ENCODE peak calls at places on chromosomes 2 and 18, in five cellular contexts. X, M, I, B and S are unnamed samples.

GRCh38 chr2:236939751-236940229 is 145.9 kb upstream of the COPS8 start:
- DNase-seq in I (no peak), M (no peak), X (peak), B (no peak), S (no peak)

GRCh38 chr2:24635181-24635580 is 144.1 kb downstream of the NCOA1 start:
- DNase-seq in I (no peak), M (no peak), X (peak), B (no peak), S (no peak)

GRCh38 chr18:57534535-57534934 is 52.0 kb downstream of the FECH start:
- DNase-seq in I (no peak), B (no peak), X (no peak), M (no peak), S (no peak)

GRCh38 chr2:124778076-124778475 is 753.0 kb downstream of the CNTNAP5 start:
- DNase-seq in I (no peak), B (no peak), X (no peak), M (no peak), S (no peak)

GRCh38 chr2:7777668-7778067 is 860.5 kb downstream of the RNF144A start:
- DNase-seq in M (no peak), X (no peak), B (no peak), I (no peak), S (no peak)

GRCh38 chr2:27721335-27721734 is 50.2 kb upstream of the MRPL33 start:
- DNase-seq in X (no peak), M (no peak), B (no peak), I (peak), S (no peak)

GRCh38 chr2:119475225-119475856 is 43.7 kb downstream of the TMEM37 start:
- DNase-seq in X (no peak), M (no peak), B (no peak), I (no peak), S (no peak)

GRCh38 chr2:62593825-62594224 is 87.8 kb upstream of the TMEM17 start:
- DNase-seq in M (no peak), B (no peak), I (no peak), X (no peak), S (no peak)

GRCh38 chr2:215828528-215829184 is 184.7 kb downstream of the MREG start:
- DNase-seq in M (peak), B (no peak), I (peak), X (peak), S (peak)

GRCh38 chr18:13568443-13569392 is 157.6 kb downstream of the FAM210A start:
- DNase-seq in M (no peak), X (no peak), B (no peak), I (no peak), S (no peak)

GRCh38 chr2:167103028-167103756 is 214.9 kb downstream of the XIRP2 start:
- DNase-seq in I (no peak), M (no peak), B (no peak), X (no peak), S (no peak)

GRCh38 chr2:174553811-174554493 is 43.7 kb downstream of the WIPF1 start:
- DNase-seq in M (no peak), B (no peak), I (no peak), X (no peak), S (no peak)

GRCh38 chr2:61969376-61969775 is 63.9 kb downstream of the COMMD1 start:
- DNase-seq in B (no peak), X (no peak), M (no peak), I (no peak), S (no peak)

GRCh38 chr18:50469380-50469781 is 90.5 kb upstream of the MAPK4 start:
- DNase-seq in M (no peak), I (no peak), B (peak), X (no peak), S (no peak)

GRCh38 chr2:19474128-19474527 is 115.7 kb upstream of the OSR1 start:
- DNase-seq in I (no peak), B (no peak), X (peak), M (no peak), S (peak)

GRCh38 chr2:853203-853870 is 97.3 kb upstream of the SNTG2 start:
- DNase-seq in I (no peak), B (no peak), X (no peak), M (no peak), S (no peak)

GRCh38 chr2:235330775-235331438 is 162.9 kb upstream of the AGAP1 start:
- DNase-seq in X (peak), B (no peak), I (peak), M (no peak), S (peak)

GRCh38 chr18:11304900-11305299 is 155.5 kb upstream of the PIEZO2 start:
- DNase-seq in X (no peak), B (no peak), M (no peak), I (no peak), S (no peak)

GRCh38 chr2:102708847-102709559 is 52.8 kb upstream of the TMEM182 start:
- DNase-seq in X (peak), B (no peak), I (peak), M (no peak), S (peak)

GRCh38 chr2:45962522-45962921 is 311.0 kb downstream of the PRKCE start:
- DNase-seq in X (peak), I (no peak), B (peak), M (peak), S (peak)

GRCh38 chr2:102839668-102840388 is 78.0 kb downstream of the TMEM182 start:
- DNase-seq in X (no peak), I (no peak), M (no peak), B (no peak), S (peak)

GRCh38 chr2:18209934-18210639 is 331.6 kb downstream of the KCNS3 start:
- DNase-seq in I (peak), B (no peak), X (peak), M (no peak), S (peak)

GRCh38 chr2:129767987-129768386 is 211.5 kb upstream of the RAB6C start:
- DNase-seq in X (no peak), M (no peak), B (no peak), I (no peak), S (no peak)

GRCh38 chr2:227503433-227504406 is 31.8 kb downstream of the AGFG1 start:
- DNase-seq in B (no peak), X (peak), I (peak), M (no peak), S (no peak)

GRCh38 chr18:66124394-66124793 is 373.6 kb downstream of the CDH7 start:
- DNase-seq in B (no peak), M (no peak), I (no peak), X (no peak), S (no peak)

GRCh38 chr18:79019876-79020275 is 40.3 kb downstream of the SALL3 start:
- DNase-seq in B (no peak), I (no peak), M (no peak), X (no peak), S (no peak)

GRCh38 chr18:79018911-79019310 is 39.3 kb downstream of the SALL3 start:
- DNase-seq in B (no peak), I (no peak), X (no peak), M (no peak), S (no peak)

GRCh38 chr18:79026491-79026890 is 42.7 kb upstream of the ATP9B start:
- DNase-seq in X (no peak), B (no peak), M (no peak), I (no peak), S (no peak)

DNA sequence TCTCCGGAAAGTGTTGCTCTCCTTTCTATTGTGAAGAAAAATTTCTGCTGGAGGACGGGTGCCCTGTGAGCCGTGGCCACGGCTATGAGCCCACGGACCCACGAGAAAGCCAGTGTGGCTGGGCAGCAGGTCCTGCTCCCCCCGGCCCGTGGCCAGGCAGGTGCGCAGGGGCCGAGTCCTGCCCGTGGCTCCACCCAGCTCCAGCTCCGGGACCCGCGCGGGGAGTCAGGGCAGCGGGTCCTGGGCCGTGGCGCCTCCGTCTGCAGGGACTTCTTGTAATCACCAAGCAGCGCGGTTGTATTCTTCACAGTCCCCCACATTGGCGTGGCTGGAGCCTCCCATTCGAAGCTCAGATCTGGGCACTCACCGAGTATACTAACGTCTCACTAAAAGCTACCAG is 43.0 kb downstream of the SALL3 start:
- DNase-seq in X (no peak), M (no peak), B (no peak), I (no peak), S (no peak)
- TF ChIP-seq CTCF in X (no peak), M (no peak), B (no peak), I (no peak), S (no peak)

GRCh38 chr2:161418275-161418714 is 2.2 kb downstream of the TBR1 start:
- DNase-seq in I (no peak), M (no peak), B (no peak), X (no peak), S (no peak)

GRCh38 chr2:161417428-161418274 is 1.6 kb downstream of the TBR1 start:
- DNase-seq in M (no peak), I (no peak), X (no peak), B (no peak), S (no peak)

GRCh38 chr2:161415467-161416293 is 417 bp upstream of the TBR1 start:
- DNase-seq in B (no peak), I (no peak), M (no peak), X (no peak), S (no peak)

GRCh38 chr2:161416294-161416632 is at the start of gene TBR1:
- DNase-seq in B (no peak), M (no peak), I (no peak), X (no peak), S (no peak)

GRCh38 chr2:161416633-161417427 is 733 bp downstream of the TBR1 start:
- DNase-seq in B (no peak), X (no peak), M (no peak), I (no peak), S (no peak)
- H3K4me3 ChIP-seq in B (no peak), X (no peak), M (no peak), I (no peak), S (no peak)

DNA sequence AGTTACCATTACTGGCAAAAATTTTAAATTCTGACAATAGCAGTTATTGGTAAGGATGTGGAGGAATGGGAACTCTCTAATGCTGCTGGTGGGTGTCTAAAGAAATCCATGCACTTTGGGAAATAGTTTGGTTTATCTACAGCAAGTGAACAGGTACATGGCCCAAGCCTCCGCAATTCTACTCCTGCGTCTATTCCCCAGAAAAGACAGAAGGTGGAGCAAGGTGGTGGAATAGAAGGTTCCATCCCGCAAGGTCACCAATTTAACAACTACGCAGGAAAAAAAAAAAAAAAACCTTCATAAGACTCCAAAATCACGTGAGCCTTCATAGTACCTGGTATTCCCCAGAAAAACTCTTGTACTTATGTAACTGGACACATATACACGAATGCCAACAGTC is 6.5 kb downstream of the CFAP65 start:
- DNase-seq in M (no peak), X (no peak), B (no peak), I (no peak), S (no peak)
- TF ChIP-seq CTCF in M (no peak), X (no peak), B (no peak), I (no peak), S (no peak)

GRCh38 chr2:96541753-96542152 is 5.2 kb downstream of the ARID5A start:
- DNase-seq in M (no peak), B (no peak), I (no peak), X (no peak), S (no peak)
- H3K4me3 ChIP-seq in M (no peak), B (no peak), I (no peak), X (peak), S (no peak)

DNA sequence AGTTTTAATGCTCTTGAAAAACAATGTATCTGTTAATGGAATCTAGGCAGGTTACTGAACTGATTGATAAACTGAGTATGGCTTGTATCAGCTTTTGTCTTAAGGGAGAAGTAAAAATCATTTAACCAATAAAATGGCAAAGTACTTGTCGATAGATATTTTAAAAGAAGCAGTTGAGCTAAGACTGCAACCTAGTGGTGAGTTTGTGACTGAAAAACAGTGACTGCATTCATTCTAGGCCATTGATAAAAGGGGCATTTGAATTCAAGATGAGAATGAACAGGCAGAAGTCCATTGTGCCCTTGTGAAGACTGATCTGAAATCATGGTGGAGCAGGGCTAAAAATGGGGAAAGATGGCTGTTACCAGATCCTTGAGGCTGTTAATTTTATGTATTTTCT is 59.4 kb upstream of the MSTN start:
- DNase-seq in M (no peak), I (no peak), B (no peak), X (peak), S (peak)
- TF ChIP-seq CTCF in M (no peak), I (no peak), B (peak), X (peak), S (peak)

GRCh38 chr2:181356526-181356925 is 100.7 kb upstream of the ITGA4 start:
- DNase-seq in X (no peak), M (no peak), B (no peak), I (no peak), S (no peak)

GRCh38 chr2:181354626-181355025 is 102.6 kb upstream of the ITGA4 start:
- DNase-seq in I (no peak), B (no peak), M (no peak), X (peak), S (peak)

GRCh38 chr2:181362561-181362960 is 94.6 kb upstream of the ITGA4 start:
- DNase-seq in X (no peak), M (no peak), I (no peak), B (no peak), S (no peak)

GRCh38 chr2:181363164-181363563 is 94.0 kb upstream of the ITGA4 start:
- DNase-seq in X (no peak), I (no peak), M (no peak), B (no peak), S (no peak)

DNA sequence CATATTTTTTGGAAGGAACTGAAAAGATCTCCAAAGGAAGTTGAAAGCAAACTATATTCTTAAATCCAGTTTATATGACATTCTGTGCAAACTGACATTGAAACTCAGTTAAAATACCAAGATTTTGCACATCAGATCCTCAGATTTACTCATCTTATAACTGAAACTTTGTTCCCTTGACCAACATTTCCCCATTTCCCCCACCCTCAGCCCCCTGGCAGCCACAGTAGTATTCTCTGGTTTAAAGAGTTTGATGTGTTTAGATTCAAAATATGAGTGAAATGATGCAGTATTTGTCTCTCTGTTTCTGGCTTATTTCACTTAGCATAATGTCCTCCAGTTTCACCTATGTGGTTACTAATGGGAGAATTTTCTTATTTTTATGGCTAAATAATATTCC is 99.2 kb upstream of the ITGA4 start:
- DNase-seq in B (no peak), X (no peak), I (no peak), M (no peak), S (no peak)
- H3K4me3 ChIP-seq in B (no peak), X (no peak), I (no peak), M (no peak), S (no peak)

GRCh38 chr18:62399781-62400308 is 74.7 kb downstream of the TNFRSF11A start:
- DNase-seq in B (no peak), M (no peak), I (peak), X (no peak), S (no peak)
- TF ChIP-seq CTCF in B (no peak), M (no peak), I (peak), X (no peak), S (peak)